ENCODE peak calls at places on chromosomes 5 and 9, in four cellular contexts. U is HepG2, Q is GM12878, W is K562. T is an unnamed sample.

GRCh38 chr5:38036765-38037164 is 196.9 kb upstream of the GDNF start:
- DNase-seq in U (no peak), W (no peak), Q (no peak), T (no peak)

GRCh38 chr5:110957934-110958333 is 113.6 kb upstream of the TSLP start:
- DNase-seq in U (no peak), Q (no peak), W (no peak), T (no peak)

GRCh38 chr5:123597018-123597417 is 85.0 kb downstream of the CSNK1G3 start:
- DNase-seq in Q (no peak), W (no peak), U (no peak), T (no peak)

GRCh38 chr9:125513634-125514413 is 193.2 kb downstream of the MAPKAP1 start:
- DNase-seq in U (peak), W (no peak), Q (peak), T (no peak)

GRCh38 chr5:72106922-72107873 is at the start of gene MAP1B:
- DNase-seq in U (peak), Q (no peak), W (peak), T (peak)

GRCh38 chr5:141883184-141883947 is 5.2 kb upstream of the PCDH1 start:
- DNase-seq in Q (no peak), U (no peak), W (peak), T (peak)

GRCh38 chr9:114911167-114911821 is 19.1 kb downstream of the TNFSF8 start:
- DNase-seq in W (peak), Q (no peak), U (peak), T (no peak)

GRCh38 chr5:128494516-128494915 is 43.5 kb downstream of the FBN2 start:
- DNase-seq in W (no peak), U (no peak), Q (no peak), T (peak)

GRCh38 chr9:99445377-99445891 is 223.4 kb downstream of the SEC61B start:
- DNase-seq in W (no peak), U (no peak), Q (no peak), T (no peak)

GRCh38 chr5:15013654-15014463 is 142.3 kb upstream of the ANKH start:
- DNase-seq in U (peak), W (peak), Q (no peak), T (no peak)

GRCh38 chr9:103364753-103365152 is 369.6 kb downstream of the CYLC2 start:
- DNase-seq in W (no peak), U (no peak), Q (no peak), T (no peak)

GRCh38 chr5:5044240-5044840 is 95.8 kb upstream of the ADAMTS16 start:
- DNase-seq in W (no peak), U (no peak), Q (no peak), T (no peak)

GRCh38 chr9:20512106-20512505 is 110.2 kb downstream of the MLLT3 start:
- DNase-seq in Q (no peak), U (no peak), W (no peak), T (no peak)

GRCh38 chr5:72611111-72611724 is 104.0 kb upstream of the ZNF366 start:
- DNase-seq in U (peak), W (peak), Q (no peak), T (peak)

GRCh38 chr9:121807918-121808278 is 156.5 kb downstream of the DAB2IP start:
- DNase-seq in U (no peak), Q (no peak), W (no peak), T (no peak)

GRCh38 chr9:761155-761792 is 80.2 kb upstream of the DMRT1 start:
- DNase-seq in U (peak), W (no peak), Q (no peak), T (no peak)

GRCh38 chr5:174425271-174425963 is 299.0 kb upstream of the MSX2 start:
- DNase-seq in U (no peak), Q (no peak), W (no peak), T (no peak)

GRCh38 chr5:10704949-10705621 is 55.9 kb downstream of the DAP start:
- DNase-seq in U (no peak), Q (no peak), W (no peak), T (no peak)

GRCh38 chr9:37486616-37487544 is 1.1 kb downstream of the POLR1E start:
- DNase-seq in Q (no peak), W (no peak), U (no peak), T (no peak)

GRCh38 chr9:94139672-94140417 is 55.6 kb downstream of the PTPDC1 start:
- DNase-seq in U (no peak), W (peak), Q (no peak), T (no peak)

GRCh38 chr5:65163698-65164097 is 318.0 kb downstream of the ADAMTS6 start:
- DNase-seq in U (no peak), Q (no peak), W (no peak), T (no peak)

GRCh38 chr5:141966275-141966962 is 2.5 kb upstream of the RNF14 start:
- DNase-seq in U (peak), W (no peak), Q (no peak), T (no peak)

GRCh38 chr9:35552837-35553236 is 52.2 kb upstream of the TESK1 start:
- DNase-seq in W (no peak), U (no peak), Q (no peak), T (no peak)

GRCh38 chr5:138542120-138542955 is 698 bp downstream of the ETF1 start:
- DNase-seq in U (no peak), W (peak), Q (no peak), T (no peak)

GRCh38 chr5:10856071-10856470 is 95.0 kb upstream of the DAP start:
- DNase-seq in U (no peak), Q (no peak), W (no peak), T (no peak)

GRCh38 chr5:81207009-81207408 is 26.1 kb upstream of the CKMT2 start:
- DNase-seq in U (no peak), Q (no peak), W (peak), T (peak)

GRCh38 chr5:171585981-171586380 is 166.5 kb downstream of the FGF18 start:
- DNase-seq in Q (no peak), W (no peak), U (no peak), T (no peak)

GRCh38 chr9:103183569-103184191 is 188.5 kb downstream of the CYLC2 start:
- DNase-seq in U (peak), W (no peak), Q (no peak), T (no peak)

GRCh38 chr5:115774684-115775083 is 41.8 kb downstream of the CDO1 start:
- DNase-seq in Q (no peak), U (no peak), W (no peak), T (no peak)

DNA sequence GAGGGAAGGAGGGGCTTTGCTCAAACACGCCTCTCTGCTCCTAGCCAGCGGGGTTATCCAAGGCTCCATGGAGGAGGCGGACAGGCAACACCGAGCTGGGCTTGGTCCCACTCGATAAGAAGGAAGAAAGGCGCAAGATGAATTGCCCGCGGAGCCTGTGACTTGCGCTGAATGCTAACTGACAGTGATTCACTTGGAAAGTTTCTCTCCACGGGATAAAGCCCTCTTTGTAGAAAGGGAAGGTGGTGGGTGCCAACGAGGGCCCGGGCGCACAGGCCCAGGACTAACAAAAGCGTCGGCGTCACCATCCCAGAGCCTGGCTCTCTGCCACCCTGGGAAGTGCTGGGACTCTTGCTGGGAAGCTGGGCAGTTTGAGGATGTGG is 76.0 kb downstream of the VAV2 start:
- DNase-seq in Q (no peak), W (no peak), U (no peak), T (no peak)
- TF ChIP-seq CBFB in Q (no peak), W (no peak), U (no peak), T (no peak)

DNA sequence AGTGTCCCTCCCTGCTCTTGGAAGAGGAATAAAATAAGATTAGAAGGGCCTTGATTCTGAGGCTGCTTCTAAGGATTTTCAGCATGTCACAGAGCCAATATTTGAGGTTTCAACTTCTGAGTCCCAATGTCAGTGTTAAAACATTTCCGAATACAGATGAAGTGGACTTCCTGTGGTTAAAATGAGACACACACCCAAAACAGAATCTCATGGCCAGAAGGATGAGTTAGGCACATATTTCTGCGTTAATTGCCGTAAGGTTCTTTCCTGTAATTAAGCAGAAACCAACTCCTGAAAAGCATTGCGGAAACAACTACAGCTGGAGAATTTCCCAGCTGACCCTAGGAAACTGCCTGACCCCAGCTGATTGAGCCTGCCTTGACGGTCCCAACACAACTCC is 10.4 kb upstream of the ZNF354B start:
- DNase-seq in W (no peak), U (no peak), Q (no peak), T (no peak)
- TF ChIP-seq CBFB in W (no peak), U (no peak), Q (no peak), T (no peak)

GRCh38 chr5:126398791-126399190 is 24.4 kb upstream of the GRAMD2B start:
- DNase-seq in Q (no peak), U (no peak), W (no peak), T (no peak)

GRCh38 chr5:126400621-126401251 is 22.5 kb upstream of the GRAMD2B start:
- DNase-seq in U (no peak), W (no peak), Q (no peak), T (no peak)

GRCh38 chr5:126402591-126402990 is 20.6 kb upstream of the GRAMD2B start:
- DNase-seq in U (no peak), Q (no peak), W (no peak), T (no peak)

GRCh38 chr5:126403871-126404270 is 19.3 kb upstream of the GRAMD2B start:
- DNase-seq in Q (no peak), U (no peak), W (no peak), T (no peak)

GRCh38 chr5:126403156-126403555 is 20.1 kb upstream of the GRAMD2B start:
- DNase-seq in W (no peak), U (no peak), Q (no peak), T (no peak)
- TF ChIP-seq CBFB in W (no peak), U (no peak), Q (no peak), T (no peak)

DNA sequence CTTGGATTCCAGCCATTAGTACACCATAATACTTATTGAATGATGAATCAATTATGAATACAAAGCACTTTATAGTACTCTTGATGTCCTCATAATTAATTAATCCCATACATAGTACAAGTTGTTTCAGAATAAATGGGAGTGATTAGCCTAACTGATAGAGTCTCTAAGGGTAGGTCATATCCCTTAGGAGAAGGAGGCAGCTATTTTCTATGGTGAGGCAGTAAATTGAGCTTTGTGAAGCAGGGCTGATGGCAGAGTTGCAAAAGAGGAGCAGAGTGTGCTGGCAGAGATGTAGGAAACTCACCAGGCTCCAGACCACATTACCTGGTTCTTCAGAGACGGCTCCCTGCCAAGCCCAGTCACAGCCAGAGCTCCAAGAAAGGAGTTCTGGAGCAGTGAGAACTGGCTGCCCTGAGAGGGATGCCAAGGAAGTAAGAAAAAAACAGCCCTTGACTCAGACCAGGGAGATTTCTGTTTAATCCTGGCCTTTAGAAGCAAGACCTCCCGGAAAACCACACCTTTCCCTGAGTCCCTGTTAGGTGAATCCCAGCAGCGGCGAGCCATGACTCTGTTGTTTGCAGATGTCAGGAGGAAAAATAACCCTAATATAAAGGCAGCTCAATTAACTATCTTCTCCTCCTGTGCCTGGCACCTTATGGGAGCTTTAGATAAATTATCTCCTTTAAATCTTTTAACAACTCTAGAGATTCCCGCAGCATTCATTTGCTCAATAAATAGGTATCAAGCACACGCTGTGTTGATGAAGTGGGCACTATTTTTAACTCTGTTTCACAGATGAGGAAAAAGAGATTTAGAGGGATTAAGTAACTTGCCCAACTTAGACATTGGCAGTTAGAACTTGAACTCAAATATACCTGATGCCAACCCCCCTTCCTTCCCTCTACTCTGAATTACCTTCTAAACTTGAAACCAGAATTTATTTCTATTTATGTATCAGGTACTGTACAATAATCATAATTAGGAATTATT is 112.7 kb downstream of the SH3TC2 start:
- DNase-seq in Q (no peak), W (no peak), U (no peak), T (no peak)
- TF ChIP-seq CBFB in Q (no peak), W (no peak), U (no peak), T (no peak)

GRCh38 chr5:57009811-57010210 is 57.9 kb upstream of the MIER3 start:
- DNase-seq in U (no peak), W (no peak), Q (no peak), T (no peak)
- TF ChIP-seq CBFB in U (no peak), W (no peak), Q (no peak), T (no peak)

DNA sequence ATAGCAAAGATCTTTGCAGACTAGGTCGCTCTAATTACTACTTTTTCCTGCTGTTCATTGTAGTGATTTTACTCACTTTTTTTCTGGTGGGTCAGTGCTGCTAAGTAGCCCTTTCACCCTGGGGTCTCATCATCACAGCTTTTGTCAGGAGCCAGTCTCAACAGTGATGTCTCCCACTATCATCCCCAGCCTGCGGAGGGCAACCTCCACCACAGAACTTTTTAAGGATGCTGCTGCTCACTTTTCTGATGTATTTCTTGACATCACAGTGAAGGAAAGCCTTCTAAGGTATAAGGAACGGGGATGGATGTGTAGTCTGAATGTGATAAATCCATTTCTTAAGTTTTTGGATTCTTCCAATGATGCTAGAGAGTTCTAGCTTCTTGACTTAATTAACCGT is 242.5 kb upstream of the RIOK2 start:
- DNase-seq in U (no peak), W (no peak), Q (no peak), T (peak)
- TF ChIP-seq CBFB in U (no peak), W (no peak), Q (no peak), T (no peak)

GRCh38 chr5:33425334-33425733 is 15.4 kb upstream of the TARS1 start:
- DNase-seq in Q (no peak), W (no peak), U (no peak), T (no peak)
- TF ChIP-seq CBFB in Q (no peak), W (no peak), U (no peak), T (no peak)

DNA sequence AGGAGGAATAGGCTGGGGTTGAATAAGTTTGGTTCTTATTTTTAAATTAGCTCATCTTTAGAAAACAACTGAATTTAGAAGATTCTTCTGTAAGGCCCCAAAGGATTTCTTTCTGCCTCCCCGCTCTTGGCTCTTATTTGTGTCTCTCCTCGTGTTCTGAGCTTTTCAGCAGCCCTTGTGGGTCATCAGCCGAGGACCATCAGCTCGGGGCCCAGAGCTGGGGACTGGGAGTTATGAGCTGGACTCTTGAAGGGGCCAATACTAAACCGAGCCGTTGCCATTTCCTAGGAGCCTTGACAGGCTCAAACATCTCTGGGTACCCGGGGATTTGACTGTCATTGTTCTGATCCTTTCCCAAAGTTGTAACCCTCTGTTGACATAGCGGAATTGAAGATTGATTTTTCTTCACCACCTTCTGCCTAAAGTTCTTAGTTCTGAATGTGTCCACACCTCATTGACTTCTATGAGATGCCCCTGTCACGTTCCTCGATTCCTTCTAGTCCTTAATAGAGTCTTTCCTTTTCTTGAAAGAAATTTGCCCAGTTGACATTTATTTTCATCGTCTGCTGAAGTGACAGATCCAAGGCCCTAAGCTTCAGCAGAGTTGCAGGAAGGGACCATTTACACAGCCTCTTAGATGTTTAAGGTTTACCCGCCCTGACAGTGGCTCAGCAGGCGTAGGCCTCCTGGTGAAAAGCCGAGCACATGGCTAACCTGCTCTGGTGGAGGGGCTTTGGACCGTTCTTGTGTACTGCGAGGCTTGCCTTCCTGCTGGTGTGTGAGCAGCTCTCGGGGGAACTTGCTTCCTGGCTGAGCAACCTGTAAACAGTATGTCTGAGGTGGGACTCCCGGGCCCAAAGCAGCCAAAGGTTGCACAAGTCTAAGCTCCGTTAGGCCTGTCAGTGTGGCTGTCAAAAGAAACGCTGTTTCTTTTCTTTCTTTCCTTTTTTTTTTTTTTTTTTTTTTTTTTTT is 24.0 kb downstream of the ABL1 start:
- DNase-seq in U (no peak), W (peak), Q (no peak), T (no peak)
- TF ChIP-seq CBFB in U (no peak), W (no peak), Q (no peak), T (no peak)

T was measured in WTC11.